ENCODE peak calls at places on chromosomes 7 and 10, in five cellular contexts. P is left cardiac atrium; O is activated CD4-positive, alpha-beta T cell treated with anti-CD3 and anti-CD28 coated beads for 36 hours; K is body of pancreas; E is T-cell. D is an unnamed sample.

GRCh38 chr7:15305002-15305600 is 256.7 kb downstream of the AGMO start:
- ATAC-seq in P (no peak), O (no peak), K (peak; percentile 64), E (no peak), D (no peak)

GRCh38 chr10:45379891-45380540 is 6.0 kb downstream of the ALOX5 start:
- ATAC-seq in P (peak; percentile 73), O (no peak), K (no peak), E (no peak), D (peak; percentile 38)

GRCh38 chr10:128527730-128528129 is 401.5 kb upstream of the MKI67 start:
- ATAC-seq in P (no peak), O (no peak), K (no peak), E (no peak), D (no peak)

GRCh38 chr7:12729112-12729511 is 41.7 kb downstream of the ARL4A start:
- ATAC-seq in P (peak; percentile 60), O (no peak), K (no peak), E (no peak), D (no peak)

GRCh38 chr7:91567111-91568012 is 303.1 kb downstream of the FZD1 start:
- ATAC-seq in P (no peak), O (no peak), K (no peak), E (no peak), D (no peak)

GRCh38 chr7:121261207-121261884 is 67.5 kb upstream of the WNT16 start:
- ATAC-seq in P (no peak), O (no peak), K (no peak), E (no peak), D (no peak)

GRCh38 chr10:124072541-124072940 is 20.9 kb downstream of the CHST15 start:
- ATAC-seq in P (no peak), O (no peak), K (no peak), E (no peak), D (no peak)

GRCh38 chr10:86242761-86243160 is 123.8 kb downstream of the GRID1 start:
- ATAC-seq in P (no peak), O (no peak), K (no peak), E (no peak), D (no peak)

GRCh38 chr7:12571691-12572090 is 1.2 kb downstream of the SCIN start:
- ATAC-seq in P (no peak), O (no peak), K (no peak), E (no peak), D (no peak)

GRCh38 chr10:93352638-93353383 is 129.3 kb downstream of the MYOF start:
- ATAC-seq in P (peak; percentile 30), O (no peak), K (no peak), E (no peak), D (no peak)

GRCh38 chr10:73585223-73585784 is 5.8 kb downstream of the USP54 start:
- ATAC-seq in P (no peak), O (no peak), K (no peak), E (no peak), D (no peak)

GRCh38 chr10:96708456-96708855 is 11.9 kb downstream of the PIK3AP1 start:
- ATAC-seq in P (peak; percentile 50), O (no peak), K (no peak), E (no peak), D (no peak)

GRCh38 chr7:76352193-76352592 is 6.6 kb downstream of the YWHAG start:
- ATAC-seq in P (peak; percentile 50), O (peak; percentile 44), K (no peak), E (no peak), D (peak; percentile 96)

GRCh38 chr7:102220229-102220850 is 66.3 kb upstream of the SH2B2 start:
- ATAC-seq in P (no peak), O (no peak), K (no peak), E (no peak), D (no peak)

GRCh38 chr10:104256335-104257080 is 1.8 kb downstream of the GSTO1 start:
- ATAC-seq in P (no peak), O (no peak), K (no peak), E (no peak), D (no peak)

GRCh38 chr10:105073999-105074398 is 432.9 kb downstream of the SORCS3 start:
- ATAC-seq in P (no peak), O (no peak), K (no peak), E (no peak), D (no peak)

GRCh38 chr7:117470777-117471176 is 9.0 kb upstream of the CFTR start:
- ATAC-seq in P (no peak), O (no peak), K (peak; percentile 53), E (no peak), D (no peak)

GRCh38 chr10:60207894-60208293 is 181.8 kb downstream of the ANK3 start:
- ATAC-seq in P (no peak), O (no peak), K (no peak), E (no peak), D (no peak)

GRCh38 chr7:28096713-28097112 is 83.9 kb downstream of the JAZF1 start:
- ATAC-seq in P (peak; percentile 76), O (peak; percentile 63), K (peak; percentile 67), E (peak; percentile 54), D (peak; percentile 35)

GRCh38 chr7:24477807-24478655 is 95.2 kb upstream of the PALS2 start:
- ATAC-seq in P (peak; percentile 72), O (no peak), K (peak; percentile 79), E (no peak), D (no peak)

GRCh38 chr10:77863446-77863845 is 63.1 kb downstream of the DLG5 start:
- ATAC-seq in P (no peak), O (no peak), K (no peak), E (no peak), D (no peak)

GRCh38 chr10:10665750-10666149 is 351.9 kb upstream of the CELF2 start:
- ATAC-seq in P (no peak), O (no peak), K (no peak), E (no peak), D (no peak)

GRCh38 chr7:105972276-105972675 is 9.2 kb downstream of the CDHR3 start:
- ATAC-seq in P (no peak), O (no peak), K (no peak), E (no peak), D (no peak)

GRCh38 chr7:99778880-99779279 is 5.1 kb downstream of the CYP3A4 start:
- ATAC-seq in P (no peak), O (no peak), K (no peak), E (no peak), D (no peak)

GRCh38 chr7:151231964-151232271 is 365 bp upstream of the CHPF2 start:
- ATAC-seq in P (no peak), O (no peak), K (no peak), E (no peak), D (no peak)

GRCh38 chr10:123858039-123858740 is 33.4 kb downstream of the CPXM2 start:
- ATAC-seq in P (no peak), O (no peak), K (no peak), E (no peak), D (no peak)

GRCh38 chr7:131235489-131236317 is 92.0 kb upstream of the MKLN1 start:
- ATAC-seq in P (peak; percentile 75), O (peak; percentile 90), K (no peak), E (peak; percentile 78), D (peak; percentile 87)

GRCh38 chr10:127013251-127013656 is 108.0 kb downstream of the DOCK1 start:
- ATAC-seq in P (peak; percentile 19), O (no peak), K (peak; percentile 28), E (no peak), D (no peak)

GRCh38 chr10:97685395-97685958 is 1.6 kb downstream of the AVPI1 start:
- ATAC-seq in P (no peak), O (no peak), K (no peak), E (no peak), D (no peak)

GRCh38 chr10:109866995-109867635 is 56.2 kb downstream of the XPNPEP1 start:
- ATAC-seq in P (peak; percentile 16), O (no peak), K (peak; percentile 35), E (no peak), D (no peak)

GRCh38 chr10:103316087-103316486 is 34.9 kb downstream of the PCGF6 start:
- ATAC-seq in P (no peak), O (no peak), K (no peak), E (no peak), D (no peak)